ENCODE peak calls at places on chromosomes 13 and 19, in nine cellular contexts. G is heart right ventricle; B is vagina; Q is psoas muscle; W is CD8-positive, alpha-beta memory T cell; K is IMR-90; Y is thoracic aorta; F is uterus; L is astrocyte. S is an unnamed sample.

GRCh38 chr19:8575467-8575997 is 1.7 kb downstream of the MYO1F start:
- DNase-seq in L (peak; percentile 65), Y (no peak), F (no peak), G (no peak), B (no peak), K (peak; percentile 35), W (peak; percentile 78), Q (no peak), S (peak; percentile 76)

GRCh38 chr13:73715114-73715909 is 418.9 kb downstream of the KLF12 start:
- DNase-seq in B (no peak), F (no peak), W (peak; percentile 83), K (no peak), G (no peak), Y (no peak), L (no peak), Q (no peak), S (no peak)

GRCh38 chr13:110283661-110284516 is 23.1 kb downstream of the COL4A1 start:
- DNase-seq in Q (no peak), L (peak; percentile 82), W (no peak), Y (no peak), F (no peak), B (no peak), K (peak; percentile 66), G (no peak), S (no peak)

GRCh38 chr19:5126498-5127223 is 157.7 kb downstream of the KDM4B start:
- DNase-seq in F (no peak), K (no peak), L (no peak), Y (no peak), W (no peak), G (no peak), Q (no peak), B (no peak), S (no peak)

GRCh38 chr13:60043262-60043661 is 120.5 kb downstream of the DIAPH3 start:
- DNase-seq in B (no peak), Q (no peak), G (no peak), L (no peak), W (no peak), Y (no peak), F (no peak), K (peak; percentile 4), S (no peak)

GRCh38 chr13:111007209-111007608 is 92.3 kb upstream of the ANKRD10 start:
- DNase-seq in W (no peak), G (no peak), B (no peak), Q (no peak), F (no peak), L (no peak), Y (no peak), K (no peak), S (no peak)

GRCh38 chr13:35768126-35768525 is 291.6 kb upstream of the MAB21L1 start:
- DNase-seq in F (no peak), W (no peak), G (no peak), L (no peak), Q (no peak), K (no peak), Y (no peak), B (no peak), S (no peak)

GRCh38 chr19:6868341-6868740 is 19.0 kb upstream of the ADGRE1 start:
- DNase-seq in B (no peak), W (no peak), F (no peak), K (no peak), Q (peak; percentile 21), L (no peak), G (no peak), Y (no peak), S (no peak)

GRCh38 chr19:43735957-43736356 is 18.8 kb downstream of the SMG9 start:
- DNase-seq in B (no peak), L (peak; percentile 27), Q (no peak), Y (no peak), F (no peak), K (peak; percentile 68), W (no peak), G (no peak), S (no peak)

GRCh38 chr19:5172859-5173577 is 167.6 kb downstream of the PTPRS start:
- DNase-seq in K (peak; percentile 98), L (peak; percentile 96), G (no peak), Q (peak; percentile 25), B (no peak), F (no peak), Y (peak; percentile 32), W (no peak), S (peak; percentile 84)

GRCh38 chr19:43290568-43291359 is 21.4 kb upstream of the PSG9 start:
- DNase-seq in K (no peak), F (no peak), Y (no peak), L (no peak), G (no peak), Q (no peak), B (no peak), W (no peak), S (no peak)

GRCh38 chr13:60583911-60584753 is 187.1 kb downstream of the TDRD3 start:
- DNase-seq in F (peak; percentile 18), Q (no peak), G (no peak), K (peak; percentile 73), B (no peak), W (no peak), L (peak; percentile 91), Y (peak; percentile 5), S (peak; percentile 25)

GRCh38 chr19:43438291-43439162 is 23.8 kb downstream of the TEX101 start:
- DNase-seq in L (peak; percentile 50), G (peak; percentile 61), B (no peak), Y (no peak), Q (peak; percentile 20), W (no peak), K (peak; percentile 67), F (peak; percentile 45), S (peak; percentile 90)

GRCh38 chr13:100644328-100644727 is 30.3 kb downstream of the TMTC4 start:
- DNase-seq in K (peak; percentile 37), F (no peak), W (no peak), Y (no peak), G (no peak), B (no peak), L (no peak), Q (no peak), S (no peak)

DNA sequence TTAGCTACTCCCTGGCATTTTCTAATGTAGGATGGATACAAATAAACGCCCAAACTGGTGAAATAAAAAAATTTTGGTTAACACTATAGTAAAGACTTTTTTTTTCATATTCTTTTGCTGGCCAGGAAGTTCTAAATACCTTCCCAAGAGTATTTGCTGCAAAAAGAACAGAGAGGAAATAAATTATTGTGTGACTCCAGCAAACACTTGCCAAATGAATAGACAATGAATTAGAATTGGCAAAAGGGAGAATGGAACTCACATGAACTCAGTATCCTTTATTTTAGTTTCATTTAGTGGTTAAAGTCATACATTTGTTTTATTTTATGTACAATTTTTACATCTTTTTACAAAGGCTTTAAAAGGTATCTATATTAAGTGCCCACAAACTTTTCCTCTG is 58.1 kb downstream of the LACC1 start:
- DNase-seq in K (no peak), G (no peak), L (no peak), Y (no peak), F (no peak), W (no peak), B (no peak), Q (no peak), S (no peak)
- H3K9me3 ChIP-seq in K (peaks cover 2% of the 10 kb centered on the region), G (no peaks in the 10 kb centered on the region), L (no peaks in the 10 kb centered on the region), Y (no peaks in the 10 kb centered on the region), F (no peaks in the 10 kb centered on the region), W (no peaks in the 10 kb centered on the region), B (no peaks in the 10 kb centered on the region), Q (no peaks in the 10 kb centered on the region), S (no peaks in the 10 kb centered on the region)

DNA sequence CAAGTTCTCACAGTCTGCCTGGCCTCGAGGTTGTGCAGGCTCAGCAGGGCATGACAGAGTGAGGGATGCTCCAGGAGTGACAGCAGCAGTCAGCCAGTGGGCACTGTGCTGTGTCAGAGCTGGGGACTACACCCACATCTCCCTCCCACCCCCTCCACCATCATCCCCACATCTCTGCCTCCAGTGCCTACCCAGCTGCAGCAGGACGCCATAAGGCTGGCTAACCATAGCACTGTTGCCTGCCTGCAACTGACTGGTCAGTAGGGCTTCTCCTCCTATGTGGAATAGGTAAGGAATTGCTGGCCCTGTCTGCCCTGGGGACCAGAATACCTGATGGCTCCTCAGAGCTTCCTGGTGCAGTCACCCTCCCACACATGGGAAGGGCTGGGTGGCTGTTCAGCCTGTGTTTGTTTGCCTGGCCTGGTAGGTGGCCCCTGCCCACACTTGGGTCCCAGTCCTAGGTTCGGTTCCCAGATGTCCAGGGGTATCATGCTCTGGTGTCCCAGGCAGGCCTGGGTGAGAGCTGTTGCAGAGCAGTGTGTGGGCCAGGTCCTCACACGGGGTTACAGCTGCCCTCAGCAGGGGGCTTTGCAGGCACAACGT is 15.7 kb downstream of the GPI start:
- DNase-seq in K (no peak), G (no peak), F (no peak), B (no peak), Q (no peak), L (no peak), W (no peak), Y (no peak), S (no peak)
- H3K36me3 ChIP-seq in K (peaks cover 80% of the 10 kb centered on the region), G (peaks cover 100% of the 10 kb centered on the region), F (no peaks in the 10 kb centered on the region), B (peaks cover 72% of the 10 kb centered on the region), Q (peaks cover 98% of the 10 kb centered on the region), L (peaks cover 44% of the 10 kb centered on the region), W (peaks cover 45% of the 10 kb centered on the region), Y (peaks cover 67% of the 10 kb centered on the region), S (peaks cover 92% of the 10 kb centered on the region)

DNA sequence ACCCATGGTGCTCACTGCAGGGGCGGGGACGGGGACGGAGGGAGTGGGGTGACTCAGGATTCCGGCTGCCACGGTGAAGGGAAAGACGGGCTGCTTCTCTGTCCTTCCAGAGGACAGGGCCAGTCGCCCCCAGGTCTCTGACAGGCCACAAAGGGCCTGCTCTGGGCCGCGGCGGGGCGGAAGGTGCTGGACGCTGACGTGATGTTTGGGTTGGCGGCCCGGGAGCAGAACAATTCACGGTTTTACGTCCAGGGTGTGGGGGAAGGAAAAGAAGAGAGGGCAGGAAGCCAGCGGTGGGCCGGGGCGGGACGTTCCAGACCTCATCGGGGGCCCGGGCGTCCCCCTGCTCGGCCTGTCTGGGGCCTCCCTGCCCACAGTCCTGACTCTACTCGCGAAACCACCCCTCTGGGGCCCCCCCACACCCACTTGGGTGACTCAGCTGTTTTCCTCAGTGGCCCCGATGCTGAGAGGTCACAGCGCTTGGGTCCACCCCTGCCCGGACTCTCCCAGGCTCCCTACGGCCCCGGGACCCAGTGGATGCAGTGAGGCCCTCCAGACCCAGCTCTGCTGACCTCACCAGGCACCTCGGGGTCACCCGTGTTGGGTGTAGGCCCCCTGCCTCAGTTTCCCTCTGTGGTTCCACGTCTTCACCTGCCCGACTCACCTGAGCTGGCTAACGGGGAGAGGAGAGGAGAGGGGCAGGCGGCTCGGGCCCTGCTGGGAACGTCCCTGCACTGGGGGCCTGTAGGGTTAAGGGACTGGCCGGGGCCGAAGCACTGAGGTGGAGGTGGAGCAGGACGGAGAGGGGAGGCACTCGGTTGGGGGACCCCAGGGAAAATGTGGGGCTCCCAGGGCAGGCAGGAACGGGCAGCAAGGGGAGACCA is 29.2 kb downstream of the PIP5K1C start:
- DNase-seq in K (peak; percentile 56), G (peak; percentile 84), F (peak; percentile 92), Q (peak; percentile 82), L (peak; percentile 54), Y (peak; percentile 74), B (no peak), W (peak; percentile 66), S (no peak)
- H3K4me3 ChIP-seq in K (no peak overlapping the region), G (peak overlapping the region; percentile 46), F (peak overlapping the region; percentile 29), Q (peak overlapping the region; percentile 48), L (no peak overlapping the region), Y (peak overlapping the region; percentile 68), B (peak overlapping the region; percentile 38), W (no peak overlapping the region), S (no peak overlapping the region)

DNA sequence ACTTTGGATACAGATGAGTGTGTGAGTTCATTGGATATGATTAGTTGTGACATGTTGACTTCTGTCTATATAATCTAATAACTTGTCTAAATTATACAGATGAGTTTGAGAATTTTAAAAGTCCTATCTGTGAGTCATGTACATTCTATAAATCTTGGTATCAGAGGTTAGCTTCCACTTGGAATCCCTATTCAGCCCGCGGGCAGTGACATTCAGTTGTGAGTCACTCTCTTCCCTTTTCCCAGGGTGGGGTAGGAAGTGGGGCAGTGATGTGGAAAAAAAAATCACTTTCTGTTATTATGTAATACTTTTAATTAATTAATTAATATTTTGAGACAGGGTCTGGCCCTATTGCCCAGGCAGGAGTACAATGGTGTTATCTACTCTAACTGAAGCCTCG is 33.0 kb upstream of the ZNF808 start:
- DNase-seq in Q (no peak), B (no peak), F (no peak), G (no peak), Y (no peak), K (peak; percentile 2), W (no peak), L (no peak), S (no peak)
- H3K9me3 ChIP-seq in Q (peaks cover 20% of the 10 kb centered on the region), B (peaks cover 7% of the 10 kb centered on the region), F (peaks cover 8% of the 10 kb centered on the region), G (no peaks in the 10 kb centered on the region), Y (peaks cover 31% of the 10 kb centered on the region), K (peaks cover 40% of the 10 kb centered on the region), W (no peaks in the 10 kb centered on the region), L (peaks cover 12% of the 10 kb centered on the region), S (peaks cover 10% of the 10 kb centered on the region)

S was measured in MG63.